ENCODE peak calls at places on chromosomes 11 and 22, in nine cellular contexts. O is iPS-NIHi11; M is H54; F is CD4-positive, CD25-positive, alpha-beta regulatory T cell; J is brain microvascular endothelial cell; H is DMS53; D is activated CD4-positive, CD25-positive, alpha-beta regulatory T cell; V is CD8-positive, alpha-beta T cell; U is heart left ventricle. N is an unnamed sample.

GRCh38 chr11:72618801-72619200 is 55.4 kb downstream of the PDE2A start:
- DNase-seq in O (peak), M (no peak), F (no peak), J (no peak), H (peak), D (no peak), V (no peak), U (no peak), N (no peak)

GRCh38 chr22:37187552-37187890 is 526 bp downstream of the C1QTNF6 start:
- DNase-seq in O (no peak), M (no peak), F (no peak), J (no peak), H (peak), D (no peak), V (no peak), U (no peak), N (no peak)

GRCh38 chr11:2523821-2524391 is 79.1 kb downstream of the KCNQ1 start:
- DNase-seq in O (peak), M (no peak), F (no peak), J (no peak), H (no peak), D (no peak), V (peak), U (peak), N (peak)

GRCh38 chr11:84901986-84902385 is 725.2 kb downstream of the DLG2 start:
- DNase-seq in O (no peak), M (no peak), F (no peak), J (no peak), H (no peak), D (no peak), V (no peak), U (no peak), N (no peak)

GRCh38 chr11:30990625-30991348 is 378.8 kb downstream of the DCDC1 start:
- DNase-seq in O (no peak), M (no peak), F (no peak), J (no peak), H (peak), D (no peak), V (no peak), U (no peak), N (no peak)

GRCh38 chr11:62753736-62754603 is at the start of gene ZBTB3:
- DNase-seq in O (peak), M (peak), F (peak), J (peak), H (peak), D (peak), V (peak), U (peak), N (peak)

GRCh38 chr22:30485362-30485988 is 13.7 kb upstream of the SEC14L3 start:
- DNase-seq in O (peak), M (peak), F (peak), J (peak), H (peak), D (peak), V (peak), U (peak), N (peak)

GRCh38 chr22:24142241-24142640 is 39.0 kb upstream of the SUSD2 start:
- DNase-seq in O (no peak), M (no peak), F (no peak), J (no peak), H (no peak), D (no peak), V (no peak), U (no peak), N (no peak)

GRCh38 chr22:39558254-39558727 is 12.3 kb upstream of the CACNA1I start:
- DNase-seq in O (no peak), M (no peak), F (no peak), J (no peak), H (peak), D (no peak), V (no peak), U (no peak), N (no peak)

GRCh38 chr11:61120865-61121831 is 18.9 kb downstream of the CD5 start:
- DNase-seq in O (no peak), M (peak), F (peak), J (no peak), H (no peak), D (no peak), V (peak), U (peak), N (no peak)

GRCh38 chr11:117180661-117181585 is 2.4 kb downstream of the SIDT2 start:
- DNase-seq in O (peak), M (no peak), F (peak), J (peak), H (peak), D (peak), V (peak), U (peak), N (peak)

GRCh38 chr22:38267086-38267485 is 5.7 kb downstream of the TMEM184B start:
- DNase-seq in O (no peak), M (no peak), F (peak), J (no peak), H (no peak), D (no peak), V (peak), U (peak), N (no peak)

GRCh38 chr11:46693597-46694012 is 6.8 kb downstream of the ARHGAP1 start:
- DNase-seq in O (no peak), M (no peak), F (no peak), J (no peak), H (no peak), D (no peak), V (no peak), U (no peak), N (no peak)

GRCh38 chr11:95723353-95723942 is 66.1 kb downstream of the FAM76B start:
- DNase-seq in O (no peak), M (no peak), F (no peak), J (no peak), H (no peak), D (no peak), V (no peak), U (no peak), N (no peak)

GRCh38 chr11:91795139-91795887 is 429.3 kb upstream of the FAT3 start:
- DNase-seq in O (no peak), M (no peak), F (no peak), J (no peak), H (peak), D (no peak), V (no peak), U (no peak), N (no peak)

GRCh38 chr11:68996376-68997123 is 15.8 kb upstream of the MRGPRD start:
- DNase-seq in O (no peak), M (no peak), F (no peak), J (no peak), H (no peak), D (no peak), V (no peak), U (no peak), N (no peak)